ENCODE peak calls at places on chromosomes 12 and 14, in five cellular contexts. Y is foreskin fibroblast, C is right lobe of liver, X is upper lobe of left lung, J is Peyer's patch. E is an unnamed sample.
A peak's percentile ranks its signal among the peaks of the same experiment; 100 is the strongest.

GRCh38 chr14:105066285-105067071 is 1.2 kb upstream of the GPR132 start:
- DNase-seq in Y (no peak), X (no peak), J (peak; percentile 48), C (peak; percentile 28), E (no peak)

GRCh38 chr14:57392830-57393229 is 2.4 kb downstream of the NAA30 start:
- DNase-seq in J (no peak), C (no peak), Y (no peak), X (no peak), E (no peak)

GRCh38 chr12:26188132-26188531 is 7.2 kb upstream of the SSPN start:
- DNase-seq in Y (peak; percentile 57), J (no peak), X (no peak), C (no peak), E (no peak)

GRCh38 chr12:130633771-130634170 is 82.3 kb downstream of the RIMBP2 start:
- DNase-seq in Y (no peak), J (no peak), X (peak; percentile 45), C (no peak), E (no peak)

GRCh38 chr14:88470542-88471440 is 84.0 kb downstream of the PTPN21 start:
- DNase-seq in J (no peak), X (no peak), C (no peak), Y (peak; percentile 43), E (no peak)

GRCh38 chr14:39034481-39035296 is 68.3 kb downstream of the SEC23A start:
- DNase-seq in J (no peak), X (no peak), Y (no peak), C (no peak), E (no peak)

GRCh38 chr14:69154779-69155178 is 1.9 kb upstream of the DCAF5 start:
- DNase-seq in C (no peak), J (no peak), Y (no peak), X (peak; percentile 68), E (no peak)

GRCh38 chr14:23352506-23353432 is at the start of gene SLC22A17:
- DNase-seq in J (peak; percentile 63), Y (peak; percentile 74), C (peak; percentile 60), X (peak; percentile 63), E (peak; percentile 25)

GRCh38 chr14:38731962-38732361 is 371.1 kb downstream of the SEC23A start:
- DNase-seq in X (no peak), J (no peak), C (no peak), Y (no peak), E (no peak)

GRCh38 chr12:46376579-46376978 is 4.0 kb upstream of the SLC38A2 start:
- DNase-seq in C (no peak), J (no peak), X (no peak), Y (no peak), E (no peak)

GRCh38 chr12:91382081-91382543 is 199.5 kb upstream of the DCN start:
- DNase-seq in Y (peak; percentile 60), J (peak; percentile 77), C (peak; percentile 78), X (peak; percentile 80), E (peak; percentile 56)

GRCh38 chr14:59337151-59337611 is 128.0 kb downstream of the GPR135 start:
- DNase-seq in Y (peak; percentile 40), X (peak; percentile 35), C (no peak), J (no peak), E (no peak)

GRCh38 chr12:91663331-91663998 is 480.8 kb upstream of the DCN start:
- DNase-seq in J (no peak), C (no peak), X (no peak), Y (no peak), E (no peak)

GRCh38 chr12:52519826-52520662 is at the start of gene KRT5:
- DNase-seq in C (no peak), Y (no peak), J (no peak), X (no peak), E (no peak)

GRCh38 chr12:62426095-62426488 is 40.5 kb upstream of the MON2 start:
- DNase-seq in X (no peak), Y (peak; percentile 17), C (no peak), J (no peak), E (no peak)

GRCh38 chr12:90100619-90101018 is 392.0 kb upstream of the ATP2B1 start:
- DNase-seq in X (no peak), C (no peak), J (no peak), Y (no peak), E (no peak)

GRCh38 chr12:99059824-99060526 is 414.9 kb downstream of the APAF1 start:
- DNase-seq in Y (no peak), C (no peak), J (no peak), X (no peak), E (no peak)

GRCh38 chr14:51929156-51929555 is 60.2 kb upstream of the RTRAF start:
- DNase-seq in Y (no peak), C (no peak), J (no peak), X (no peak), E (no peak)

DNA sequence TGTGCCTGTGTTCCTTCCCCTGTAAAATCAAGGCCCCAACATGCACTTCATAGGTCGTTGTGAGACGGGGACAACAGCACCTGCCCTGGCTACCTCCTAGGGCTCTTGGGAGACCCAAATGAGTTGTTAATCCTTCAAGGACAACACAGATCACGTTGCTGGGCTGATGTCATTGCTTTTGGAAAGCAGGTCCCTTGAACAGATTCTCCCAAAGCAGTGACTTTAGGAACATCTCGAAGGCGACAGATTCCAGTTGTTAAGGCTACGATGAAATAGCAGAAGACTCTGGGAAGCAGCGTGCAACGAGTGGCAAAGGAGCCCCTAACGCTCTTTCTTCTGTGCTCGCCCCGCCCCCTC is 26.2 kb upstream of the MAP1LC3B2 start:
- DNase-seq in C (no peak), X (no peak), J (no peak), Y (no peak), E (no peak)
- H3K4me3 ChIP-seq in C (peak overlapping the region; percentile 52), X (peak overlapping the region; percentile 47), J (peak overlapping the region; percentile 54), Y (peak overlapping the region; percentile 50), E (peak overlapping the region; percentile 66)

GRCh38 chr14:81209187-81209836 is 11.4 kb downstream of the GTF2A1 start:
- DNase-seq in X (peak; percentile 26), C (no peak), Y (no peak), J (no peak), E (no peak)
- H3K4me3 ChIP-seq in X (no peak overlapping the region), C (no peak overlapping the region), Y (no peak overlapping the region), J (no peak overlapping the region), E (no peak overlapping the region)

GRCh38 chr14:32137883-32138282 is 60.8 kb downstream of the ARHGAP5 start:
- DNase-seq in C (no peak), Y (no peak), J (no peak), X (no peak), E (no peak)

GRCh38 chr14:32134448-32135070 is 57.5 kb downstream of the ARHGAP5 start:
- DNase-seq in C (no peak), Y (peak; percentile 21), X (no peak), J (no peak), E (no peak)

GRCh38 chr14:32136027-32136825 is 59.1 kb downstream of the ARHGAP5 start:
- DNase-seq in C (no peak), Y (no peak), J (no peak), X (no peak), E (no peak)

GRCh38 chr14:32142754-32143437 is 58.9 kb upstream of the RNU6-7 start:
- DNase-seq in X (no peak), J (no peak), C (no peak), Y (no peak), E (no peak)

DNA sequence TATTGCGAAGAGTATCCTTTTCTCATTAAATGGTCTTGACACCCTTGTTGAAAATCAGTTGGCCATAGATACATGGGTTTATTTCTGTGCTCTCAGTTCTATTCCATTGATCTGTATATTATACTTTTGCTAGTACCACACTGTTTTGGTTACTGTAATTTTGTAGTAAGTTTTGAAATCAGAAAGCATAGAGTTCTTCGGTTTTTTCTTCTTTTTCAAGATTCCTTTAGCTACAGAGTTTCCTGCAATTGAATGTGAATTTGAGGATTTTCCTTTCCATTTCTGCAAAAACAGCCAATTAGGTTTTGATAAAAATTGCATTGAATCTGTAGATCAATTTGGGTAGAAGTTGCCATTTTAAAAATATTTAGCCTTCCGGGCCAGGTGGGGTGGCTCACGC is 60.2 kb downstream of the ARHGAP5 start:
- DNase-seq in C (no peak), J (no peak), X (no peak), Y (no peak), E (no peak)
- H3K4me3 ChIP-seq in C (no peak overlapping the region), J (no peak overlapping the region), X (no peak overlapping the region), Y (no peak overlapping the region), E (no peak overlapping the region)

DNA sequence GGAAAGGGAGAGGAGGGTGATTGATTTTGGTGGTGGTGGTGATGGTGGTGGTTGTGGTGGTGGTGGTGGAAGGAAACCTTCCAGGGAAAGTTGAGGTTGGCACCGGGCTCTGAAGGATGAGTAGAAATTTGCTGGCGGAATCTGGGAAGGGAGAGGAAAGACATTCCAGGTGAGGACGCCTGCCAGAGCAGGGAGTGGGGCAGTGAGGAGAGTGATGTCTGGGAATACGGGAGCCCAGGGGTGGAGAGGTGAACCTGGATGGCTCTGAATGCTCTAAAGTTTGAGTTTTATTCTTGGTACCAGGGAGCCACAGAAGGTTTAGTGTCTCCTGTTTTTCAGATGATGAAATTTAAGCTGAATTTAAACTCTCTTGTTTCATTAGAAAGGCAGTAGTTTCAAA is 16.0 kb downstream of the CHST11 start:
- DNase-seq in J (no peak), C (no peak), X (no peak), Y (no peak), E (no peak)
- H3K4me3 ChIP-seq in J (no peak overlapping the region), C (no peak overlapping the region), X (no peak overlapping the region), Y (no peak overlapping the region), E (peak overlapping the region; percentile 38)

GRCh38 chr12:6850796-6851152 is 312 bp downstream of the CDCA3 start:
- DNase-seq in C (peak; percentile 54), X (no peak), Y (no peak), J (peak; percentile 84), E (no peak)

GRCh38 chr12:6851153-6851920 is at the start of gene CDCA3:
- DNase-seq in X (peak; percentile 98), Y (peak; percentile 98), J (peak; percentile 91), C (peak; percentile 93), E (peak; percentile 99)

GRCh38 chr12:6849976-6850560 is 1.0 kb downstream of the CDCA3 start:
- DNase-seq in X (no peak), C (no peak), J (no peak), Y (no peak), E (no peak)

GRCh38 chr12:6847676-6848075 is 3.4 kb downstream of the CDCA3 start:
- DNase-seq in C (no peak), J (no peak), Y (no peak), X (no peak), E (no peak)

DNA sequence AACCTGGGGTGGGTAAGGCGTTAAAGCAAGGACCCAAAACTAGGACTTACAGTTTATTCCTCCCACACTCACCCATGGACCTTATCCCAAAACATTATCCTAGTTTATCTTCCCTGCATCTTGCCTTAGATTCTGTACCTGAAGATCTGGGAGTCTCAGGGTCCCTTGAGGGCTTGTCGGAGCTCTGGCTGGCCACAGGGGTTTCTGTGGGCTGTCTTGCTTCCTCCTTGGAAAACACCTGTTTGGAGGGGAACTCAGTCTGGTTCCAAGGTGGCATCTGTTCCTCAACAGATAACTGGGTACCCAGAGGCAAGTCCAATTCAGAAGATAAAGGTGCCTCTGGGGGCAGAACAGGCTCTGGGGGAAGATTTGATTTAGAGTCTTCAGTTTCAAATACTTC is 1.7 kb downstream of the CDCA3 start:
- DNase-seq in Y (no peak), J (no peak), C (no peak), X (no peak), E (no peak)
- H3K4me3 ChIP-seq in Y (no peak overlapping the region), J (no peak overlapping the region), C (no peak overlapping the region), X (no peak overlapping the region), E (no peak overlapping the region)

GRCh38 chr12:64682572-64683277 is 72.4 kb downstream of the RASSF3 start:
- DNase-seq in X (no peak), J (no peak), Y (peak; percentile 65), C (no peak), E (no peak)
- H3K4me3 ChIP-seq in X (no peak overlapping the region), J (no peak overlapping the region), Y (no peak overlapping the region), C (no peak overlapping the region), E (no peak overlapping the region)

E was measured in Jurkat, Clone E6-1.